ENCODE peak calls at places on chromosomes 12 and 14, in six cellular contexts. One of them, this sample, is unnamed. For H3K36me3, the result is how much of the 10 kb centered on the place peaks cover.

GRCh38 chr12:131642771-131643170 is 68.1 kb upstream of the SFSWAP start:
- DNase-seq in K562: no peak
- DNase-seq in WERI-Rb-1: no peak
- DNase-seq in ovary: no peak
- DNase-seq in CD8-positive, alpha-beta T cell: no peak
- DNase-seq in sigmoid colon: no peak
- DNase-seq in this sample: no peak

GRCh38 chr12:53599579-53599978 is 26.6 kb downstream of the ATF7 start:
- DNase-seq in ovary: no peak
- DNase-seq in WERI-Rb-1: no peak
- DNase-seq in sigmoid colon: no peak
- DNase-seq in K562: no peak
- DNase-seq in CD8-positive, alpha-beta T cell: no peak
- DNase-seq in this sample: no peak

GRCh38 chr12:14937689-14938088 is 648 bp downstream of the ERP27 start:
- DNase-seq in sigmoid colon: no peak
- DNase-seq in K562: no peak
- DNase-seq in CD8-positive, alpha-beta T cell: no peak
- DNase-seq in ovary: no peak
- DNase-seq in WERI-Rb-1: peak
- DNase-seq in this sample: no peak

GRCh38 chr14:99603471-99603933 is 505 bp downstream of the CCDC85C start:
- DNase-seq in sigmoid colon: no peak
- DNase-seq in K562: no peak
- DNase-seq in ovary: peak
- DNase-seq in CD8-positive, alpha-beta T cell: peak
- DNase-seq in WERI-Rb-1: peak
- DNase-seq in this sample: peak

GRCh38 chr12:116598341-116599284 is 39.4 kb downstream of the MAP1LC3B2 start:
- DNase-seq in K562: peak
- DNase-seq in WERI-Rb-1: no peak
- DNase-seq in CD8-positive, alpha-beta T cell: no peak
- DNase-seq in sigmoid colon: no peak
- DNase-seq in ovary: peak
- DNase-seq in this sample: no peak

GRCh38 chr12:76422878-76423438 is 74.7 kb upstream of the BBS10 start:
- DNase-seq in K562: no peak
- DNase-seq in CD8-positive, alpha-beta T cell: no peak
- DNase-seq in sigmoid colon: no peak
- DNase-seq in ovary: no peak
- DNase-seq in WERI-Rb-1: no peak
- DNase-seq in this sample: no peak

GRCh38 chr14:103594265-103594664 is 31.5 kb downstream of the COA8 start:
- DNase-seq in ovary: peak
- DNase-seq in K562: no peak
- DNase-seq in CD8-positive, alpha-beta T cell: no peak
- DNase-seq in sigmoid colon: peak
- DNase-seq in WERI-Rb-1: no peak
- DNase-seq in this sample: no peak

GRCh38 chr14:53108292-53108937 is 44.7 kb downstream of the DDHD1 start:
- DNase-seq in ovary: no peak
- DNase-seq in sigmoid colon: no peak
- DNase-seq in K562: no peak
- DNase-seq in WERI-Rb-1: no peak
- DNase-seq in CD8-positive, alpha-beta T cell: no peak
- DNase-seq in this sample: no peak

GRCh38 chr14:50038398-50039119 is 77.8 kb downstream of the VCPKMT start:
- DNase-seq in WERI-Rb-1: no peak
- DNase-seq in ovary: no peak
- DNase-seq in CD8-positive, alpha-beta T cell: no peak
- DNase-seq in sigmoid colon: no peak
- DNase-seq in K562: no peak
- DNase-seq in this sample: no peak

GRCh38 chr12:92608418-92609091 is 94.2 kb upstream of the PLEKHG7 start:
- DNase-seq in sigmoid colon: no peak
- DNase-seq in ovary: no peak
- DNase-seq in CD8-positive, alpha-beta T cell: no peak
- DNase-seq in WERI-Rb-1: no peak
- DNase-seq in K562: no peak
- DNase-seq in this sample: no peak

GRCh38 chr12:25254271-25254880 is 3.6 kb upstream of the KRAS start:
- DNase-seq in ovary: no peak
- DNase-seq in sigmoid colon: no peak
- DNase-seq in CD8-positive, alpha-beta T cell: no peak
- DNase-seq in K562: no peak
- DNase-seq in WERI-Rb-1: no peak
- DNase-seq in this sample: no peak

GRCh38 chr12:56628671-56629458 is 1.3 kb downstream of the BAZ2A start:
- DNase-seq in CD8-positive, alpha-beta T cell: peak
- DNase-seq in WERI-Rb-1: peak
- DNase-seq in ovary: peak
- DNase-seq in K562: no peak
- DNase-seq in sigmoid colon: peak
- DNase-seq in this sample: peak

GRCh38 chr12:128970941-128971340 is 117.7 kb downstream of the GLT1D1 start:
- DNase-seq in WERI-Rb-1: no peak
- DNase-seq in CD8-positive, alpha-beta T cell: no peak
- DNase-seq in K562: no peak
- DNase-seq in sigmoid colon: no peak
- DNase-seq in ovary: no peak
- DNase-seq in this sample: no peak

GRCh38 chr14:43803076-43803689 is 703.9 kb downstream of the FSCB start:
- DNase-seq in K562: no peak
- DNase-seq in ovary: no peak
- DNase-seq in CD8-positive, alpha-beta T cell: no peak
- DNase-seq in WERI-Rb-1: no peak
- DNase-seq in sigmoid colon: no peak
- DNase-seq in this sample: no peak

GRCh38 chr12:89648211-89648930 is 60.3 kb downstream of the ATP2B1 start:
- DNase-seq in WERI-Rb-1: no peak
- DNase-seq in K562: peak
- DNase-seq in CD8-positive, alpha-beta T cell: no peak
- DNase-seq in sigmoid colon: no peak
- DNase-seq in ovary: no peak
- DNase-seq in this sample: no peak

GRCh38 chr12:15435597-15435996 is 113.3 kb downstream of the PTPRO start:
- DNase-seq in K562: no peak
- DNase-seq in WERI-Rb-1: no peak
- DNase-seq in ovary: no peak
- DNase-seq in CD8-positive, alpha-beta T cell: no peak
- DNase-seq in sigmoid colon: no peak
- DNase-seq in this sample: no peak

GRCh38 chr14:53183071-53183470 is 29.9 kb upstream of the DDHD1 start:
- DNase-seq in CD8-positive, alpha-beta T cell: no peak
- DNase-seq in WERI-Rb-1: no peak
- DNase-seq in K562: no peak
- DNase-seq in ovary: no peak
- DNase-seq in sigmoid colon: no peak
- DNase-seq in this sample: no peak

GRCh38 chr12:105474672-105475071 is 144.2 kb downstream of the C12orf75 start:
- DNase-seq in WERI-Rb-1: no peak
- DNase-seq in K562: no peak
- DNase-seq in CD8-positive, alpha-beta T cell: no peak
- DNase-seq in sigmoid colon: no peak
- DNase-seq in ovary: no peak
- DNase-seq in this sample: no peak

GRCh38 chr12:128971802-128972201 is 118.5 kb downstream of the GLT1D1 start:
- DNase-seq in sigmoid colon: no peak
- DNase-seq in CD8-positive, alpha-beta T cell: no peak
- DNase-seq in WERI-Rb-1: no peak
- DNase-seq in ovary: no peak
- DNase-seq in K562: no peak
- DNase-seq in this sample: no peak

GRCh38 chr14:37583358-37584210 is 11.5 kb downstream of the FOXA1 start:
- DNase-seq in sigmoid colon: no peak
- DNase-seq in WERI-Rb-1: no peak
- DNase-seq in CD8-positive, alpha-beta T cell: no peak
- DNase-seq in ovary: no peak
- DNase-seq in K562: no peak
- DNase-seq in this sample: no peak

GRCh38 chr12:69238589-69239285 is 632 bp upstream of the CPSF6 start:
- DNase-seq in CD8-positive, alpha-beta T cell: no peak
- DNase-seq in WERI-Rb-1: no peak
- DNase-seq in K562: no peak
- DNase-seq in sigmoid colon: no peak
- DNase-seq in ovary: no peak
- DNase-seq in this sample: no peak

GRCh38 chr12:46342562-46343033 is 30.0 kb downstream of the SLC38A2 start:
- DNase-seq in CD8-positive, alpha-beta T cell: peak
- DNase-seq in K562: no peak
- DNase-seq in sigmoid colon: no peak
- DNase-seq in WERI-Rb-1: peak
- DNase-seq in ovary: no peak
- DNase-seq in this sample: peak

GRCh38 chr12:12973019-12973418 is 21.0 kb upstream of the GPRC5D start:
- DNase-seq in WERI-Rb-1: no peak
- DNase-seq in sigmoid colon: no peak
- DNase-seq in CD8-positive, alpha-beta T cell: no peak
- DNase-seq in ovary: no peak
- DNase-seq in K562: no peak
- DNase-seq in this sample: no peak
- H3K36me3 ChIP-seq in WERI-Rb-1: under half
- H3K36me3 ChIP-seq in sigmoid colon: under half
- H3K36me3 ChIP-seq in CD8-positive, alpha-beta T cell: under half
- H3K36me3 ChIP-seq in ovary: under half
- H3K36me3 ChIP-seq in K562: under half
- H3K36me3 ChIP-seq in this sample: under half

GRCh38 chr12:108653082-108653516 is 19.4 kb upstream of the SELPLG start:
- DNase-seq in CD8-positive, alpha-beta T cell: no peak
- DNase-seq in sigmoid colon: no peak
- DNase-seq in WERI-Rb-1: no peak
- DNase-seq in K562: no peak
- DNase-seq in ovary: no peak
- DNase-seq in this sample: no peak
- H3K36me3 ChIP-seq in CD8-positive, alpha-beta T cell: under half
- H3K36me3 ChIP-seq in sigmoid colon: half or more
- H3K36me3 ChIP-seq in WERI-Rb-1: under half
- H3K36me3 ChIP-seq in K562: half or more
- H3K36me3 ChIP-seq in ovary: under half
- H3K36me3 ChIP-seq in this sample: under half

GRCh38 chr14:45128963-45129629 is 5.2 kb downstream of the FKBP3 start:
- DNase-seq in ovary: no peak
- DNase-seq in K562: no peak
- DNase-seq in WERI-Rb-1: no peak
- DNase-seq in sigmoid colon: no peak
- DNase-seq in CD8-positive, alpha-beta T cell: no peak
- DNase-seq in this sample: no peak
- H3K36me3 ChIP-seq in ovary: under half
- H3K36me3 ChIP-seq in K562: under half
- H3K36me3 ChIP-seq in WERI-Rb-1: under half
- H3K36me3 ChIP-seq in sigmoid colon: under half
- H3K36me3 ChIP-seq in CD8-positive, alpha-beta T cell: under half
- H3K36me3 ChIP-seq in this sample: under half

DNA sequence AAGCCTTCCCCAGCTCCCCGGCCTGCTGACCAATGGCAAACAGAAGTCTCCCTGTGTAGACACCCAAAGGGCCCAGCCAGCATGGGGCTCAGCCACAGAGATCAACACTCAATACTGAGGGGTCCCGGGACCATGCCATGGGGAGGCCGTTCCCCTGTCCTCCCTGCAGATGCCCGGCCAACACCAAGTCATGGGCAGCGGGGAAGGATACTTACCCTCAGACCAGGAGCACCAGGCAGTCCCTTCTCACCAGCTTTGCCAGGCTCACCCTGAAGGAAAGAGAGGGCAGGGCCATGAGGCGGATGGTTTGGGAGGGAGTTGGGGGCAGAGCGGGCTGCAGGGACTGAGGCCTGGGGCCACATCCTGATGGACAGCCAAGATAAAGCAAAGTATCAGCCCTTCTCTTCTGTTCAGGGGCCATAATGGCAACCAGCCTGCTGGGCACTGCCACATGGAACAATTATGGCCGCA is 19.9 kb downstream of the COL2A1 start:
- DNase-seq in WERI-Rb-1: no peak
- DNase-seq in K562: no peak
- DNase-seq in ovary: no peak
- DNase-seq in sigmoid colon: peak
- DNase-seq in CD8-positive, alpha-beta T cell: no peak
- DNase-seq in this sample: no peak
- H3K36me3 ChIP-seq in WERI-Rb-1: under half
- H3K36me3 ChIP-seq in K562: under half
- H3K36me3 ChIP-seq in ovary: under half
- H3K36me3 ChIP-seq in sigmoid colon: under half
- H3K36me3 ChIP-seq in CD8-positive, alpha-beta T cell: under half
- H3K36me3 ChIP-seq in this sample: under half